ENCODE peak calls at places on chromosome 18, in six cellular contexts. One of them, this sample, is unnamed. For H3K27me3, the result is how much of the 10 kb centered on the place peaks cover.

GRCh38 chr18:34493566-34494358 is 216.3 kb upstream of the DTNA start:
- DNase-seq in transverse colon: no peak
- DNase-seq in heart right ventricle: peak
- DNase-seq in neural progenitor cell: peak
- DNase-seq in AG04450: no peak
- DNase-seq in cardiac muscle cell: peak
- DNase-seq in this sample: no peak

GRCh38 chr18:49677762-49678398 is 116.0 kb downstream of the LIPG start:
- DNase-seq in heart right ventricle: no peak
- DNase-seq in transverse colon: peak
- DNase-seq in cardiac muscle cell: no peak
- DNase-seq in neural progenitor cell: no peak
- DNase-seq in AG04450: no peak
- DNase-seq in this sample: no peak

GRCh38 chr18:4544131-4544530 is 89.0 kb upstream of the DLGAP1 start:
- DNase-seq in AG04450: no peak
- DNase-seq in heart right ventricle: no peak
- DNase-seq in transverse colon: no peak
- DNase-seq in neural progenitor cell: no peak
- DNase-seq in cardiac muscle cell: no peak
- DNase-seq in this sample: no peak

GRCh38 chr18:63265322-63265721 is 54.2 kb downstream of the BCL2 start:
- DNase-seq in neural progenitor cell: no peak
- DNase-seq in transverse colon: no peak
- DNase-seq in heart right ventricle: no peak
- DNase-seq in cardiac muscle cell: no peak
- DNase-seq in AG04450: no peak
- DNase-seq in this sample: no peak

GRCh38 chr18:41881285-41881684 is 73.7 kb upstream of the PIK3C3 start:
- DNase-seq in heart right ventricle: no peak
- DNase-seq in cardiac muscle cell: no peak
- DNase-seq in neural progenitor cell: no peak
- DNase-seq in transverse colon: no peak
- DNase-seq in AG04450: peak
- DNase-seq in this sample: no peak

GRCh38 chr18:24837065-24837464 is 376.6 kb downstream of the HRH4 start:
- DNase-seq in AG04450: peak
- DNase-seq in neural progenitor cell: no peak
- DNase-seq in heart right ventricle: no peak
- DNase-seq in cardiac muscle cell: peak
- DNase-seq in transverse colon: no peak
- DNase-seq in this sample: peak

GRCh38 chr18:29164020-29164706 is 987.2 kb upstream of the CDH2 start:
- DNase-seq in cardiac muscle cell: peak
- DNase-seq in neural progenitor cell: no peak
- DNase-seq in transverse colon: no peak
- DNase-seq in heart right ventricle: no peak
- DNase-seq in AG04450: peak
- DNase-seq in this sample: peak

GRCh38 chr18:77068321-77068841 is 64.2 kb downstream of the MBP start:
- DNase-seq in heart right ventricle: no peak
- DNase-seq in neural progenitor cell: no peak
- DNase-seq in AG04450: peak
- DNase-seq in cardiac muscle cell: peak
- DNase-seq in transverse colon: no peak
- DNase-seq in this sample: no peak

GRCh38 chr18:76351961-76352581 is 143.0 kb downstream of the ZNF516 start:
- DNase-seq in transverse colon: peak
- DNase-seq in cardiac muscle cell: peak
- DNase-seq in AG04450: peak
- DNase-seq in heart right ventricle: peak
- DNase-seq in neural progenitor cell: no peak
- DNase-seq in this sample: peak

GRCh38 chr18:43525149-43525548 is 247.9 kb upstream of the SYT4 start:
- DNase-seq in neural progenitor cell: no peak
- DNase-seq in heart right ventricle: no peak
- DNase-seq in cardiac muscle cell: no peak
- DNase-seq in AG04450: no peak
- DNase-seq in transverse colon: no peak
- DNase-seq in this sample: no peak

GRCh38 chr18:59639136-59639535 is 58.1 kb downstream of the CCBE1 start:
- DNase-seq in heart right ventricle: no peak
- DNase-seq in AG04450: no peak
- DNase-seq in neural progenitor cell: no peak
- DNase-seq in transverse colon: no peak
- DNase-seq in cardiac muscle cell: no peak
- DNase-seq in this sample: no peak

GRCh38 chr18:5997361-5997760 is 102.0 kb upstream of the TMEM200C start:
- DNase-seq in transverse colon: no peak
- DNase-seq in neural progenitor cell: no peak
- DNase-seq in heart right ventricle: no peak
- DNase-seq in AG04450: no peak
- DNase-seq in cardiac muscle cell: no peak
- DNase-seq in this sample: no peak

GRCh38 chr18:43108882-43109281 is 6.6 kb downstream of the RIT2 start:
- DNase-seq in AG04450: no peak
- DNase-seq in transverse colon: no peak
- DNase-seq in neural progenitor cell: no peak
- DNase-seq in cardiac muscle cell: no peak
- DNase-seq in heart right ventricle: no peak
- DNase-seq in this sample: no peak

GRCh38 chr18:26386002-26386401 is 159.8 kb downstream of the TAF4B start:
- DNase-seq in transverse colon: no peak
- DNase-seq in cardiac muscle cell: peak
- DNase-seq in neural progenitor cell: no peak
- DNase-seq in heart right ventricle: no peak
- DNase-seq in AG04450: no peak
- DNase-seq in this sample: peak

GRCh38 chr18:77103181-77103875 is 29.3 kb downstream of the MBP start:
- DNase-seq in cardiac muscle cell: peak
- DNase-seq in heart right ventricle: no peak
- DNase-seq in AG04450: no peak
- DNase-seq in neural progenitor cell: no peak
- DNase-seq in transverse colon: no peak
- DNase-seq in this sample: no peak

GRCh38 chr18:43794363-43794762 is 517.1 kb upstream of the SYT4 start:
- DNase-seq in heart right ventricle: no peak
- DNase-seq in neural progenitor cell: no peak
- DNase-seq in AG04450: no peak
- DNase-seq in cardiac muscle cell: no peak
- DNase-seq in transverse colon: no peak
- DNase-seq in this sample: no peak

GRCh38 chr18:48719988-48720654 is 181.3 kb downstream of the CTIF start:
- DNase-seq in AG04450: peak
- DNase-seq in transverse colon: no peak
- DNase-seq in neural progenitor cell: no peak
- DNase-seq in cardiac muscle cell: no peak
- DNase-seq in heart right ventricle: no peak
- DNase-seq in this sample: no peak

GRCh38 chr18:62914868-62915267 is 199.5 kb downstream of the PHLPP1 start:
- DNase-seq in neural progenitor cell: no peak
- DNase-seq in cardiac muscle cell: no peak
- DNase-seq in heart right ventricle: no peak
- DNase-seq in AG04450: no peak
- DNase-seq in transverse colon: no peak
- DNase-seq in this sample: no peak

GRCh38 chr18:9103488-9103887 is 989 bp downstream of the NDUFV2 start:
- DNase-seq in heart right ventricle: no peak
- DNase-seq in AG04450: no peak
- DNase-seq in cardiac muscle cell: peak
- DNase-seq in transverse colon: no peak
- DNase-seq in neural progenitor cell: no peak
- DNase-seq in this sample: no peak
- TF ChIP-seq CTCF in heart right ventricle: peak
- TF ChIP-seq CTCF in AG04450: no peak
- TF ChIP-seq CTCF in cardiac muscle cell: peak
- TF ChIP-seq CTCF in transverse colon: no peak
- TF ChIP-seq CTCF in neural progenitor cell: no peak
- TF ChIP-seq CTCF in this sample: no peak

DNA sequence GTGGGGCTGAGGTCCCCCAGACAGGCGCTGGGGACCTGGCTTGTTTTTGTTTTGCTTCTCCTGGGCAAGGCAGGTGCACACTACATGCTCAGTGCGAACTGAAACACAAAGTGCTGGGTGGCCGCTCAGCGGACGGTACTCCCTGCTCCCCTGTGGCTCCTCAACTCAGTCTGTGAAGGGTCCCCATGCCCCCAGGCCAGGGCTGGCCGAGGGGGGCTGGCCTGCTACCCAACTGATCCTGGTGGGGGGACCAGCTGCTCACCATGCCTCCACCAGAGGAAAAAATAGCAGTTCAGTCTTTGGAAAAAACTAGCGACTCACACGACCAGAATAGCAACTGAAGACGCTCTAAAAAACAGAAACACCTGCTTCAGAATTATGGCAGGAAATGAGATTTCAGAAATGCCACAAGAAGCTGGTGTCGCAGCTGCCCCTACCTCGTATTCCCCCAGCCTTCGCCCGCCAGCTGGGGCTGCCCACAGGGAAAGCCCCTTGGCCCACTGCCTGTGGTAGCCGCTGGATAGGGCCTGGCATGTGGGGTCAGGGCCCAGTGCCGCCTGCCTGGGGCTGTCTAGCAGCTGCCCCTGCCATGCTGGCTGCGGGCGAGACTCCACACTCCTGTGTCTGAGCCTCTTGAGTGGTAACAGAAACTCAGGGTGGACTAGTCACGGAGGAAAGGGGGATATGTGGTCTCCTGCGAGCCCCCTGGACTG is 43.7 kb downstream of the MEX3C start:
- DNase-seq in cardiac muscle cell: no peak
- DNase-seq in AG04450: no peak
- DNase-seq in transverse colon: peak
- DNase-seq in neural progenitor cell: no peak
- DNase-seq in heart right ventricle: no peak
- DNase-seq in this sample: no peak
- H3K4me3 ChIP-seq in cardiac muscle cell: no peak
- H3K4me3 ChIP-seq in AG04450: no peak
- H3K4me3 ChIP-seq in transverse colon: no peak
- H3K4me3 ChIP-seq in neural progenitor cell: no peak
- H3K4me3 ChIP-seq in heart right ventricle: no peak
- H3K4me3 ChIP-seq in this sample: no peak

DNA sequence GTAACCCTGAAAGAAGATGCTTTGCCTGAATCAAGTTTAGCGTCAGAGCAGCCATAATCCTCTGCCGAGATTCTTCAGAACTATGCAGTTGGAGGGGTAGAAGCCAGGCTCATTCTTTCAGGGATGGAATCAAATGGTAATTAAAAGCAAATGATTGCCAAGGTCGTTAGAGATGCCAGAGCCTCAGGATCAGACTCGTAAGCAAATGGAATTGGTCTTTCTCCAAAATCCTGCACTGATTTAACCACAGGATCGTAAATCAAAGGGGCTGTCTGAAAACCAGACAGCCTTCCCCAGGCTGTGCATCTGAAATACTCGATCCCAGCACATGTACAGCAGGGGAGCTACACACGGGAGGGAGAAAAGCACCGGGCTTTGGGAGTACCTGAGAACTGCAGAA is 22.0 kb downstream of the APCDD1 start:
- DNase-seq in cardiac muscle cell: no peak
- DNase-seq in AG04450: no peak
- DNase-seq in heart right ventricle: no peak
- DNase-seq in transverse colon: no peak
- DNase-seq in neural progenitor cell: no peak
- DNase-seq in this sample: peak
- H3K27me3 ChIP-seq in cardiac muscle cell: under half
- H3K27me3 ChIP-seq in AG04450: under half
- H3K27me3 ChIP-seq in heart right ventricle: under half
- H3K27me3 ChIP-seq in transverse colon: under half
- H3K27me3 ChIP-seq in neural progenitor cell: under half
- H3K27me3 ChIP-seq in this sample: under half

GRCh38 chr18:47050468-47050867 is 15.0 kb upstream of the ELOA2 start:
- DNase-seq in AG04450: peak
- DNase-seq in neural progenitor cell: peak
- DNase-seq in cardiac muscle cell: peak
- DNase-seq in transverse colon: no peak
- DNase-seq in heart right ventricle: no peak
- DNase-seq in this sample: no peak
- TF ChIP-seq CTCF in AG04450: peak
- TF ChIP-seq CTCF in neural progenitor cell: peak
- TF ChIP-seq CTCF in cardiac muscle cell: peak
- TF ChIP-seq CTCF in transverse colon: peak
- TF ChIP-seq CTCF in heart right ventricle: peak
- TF ChIP-seq CTCF in this sample: peak

DNA sequence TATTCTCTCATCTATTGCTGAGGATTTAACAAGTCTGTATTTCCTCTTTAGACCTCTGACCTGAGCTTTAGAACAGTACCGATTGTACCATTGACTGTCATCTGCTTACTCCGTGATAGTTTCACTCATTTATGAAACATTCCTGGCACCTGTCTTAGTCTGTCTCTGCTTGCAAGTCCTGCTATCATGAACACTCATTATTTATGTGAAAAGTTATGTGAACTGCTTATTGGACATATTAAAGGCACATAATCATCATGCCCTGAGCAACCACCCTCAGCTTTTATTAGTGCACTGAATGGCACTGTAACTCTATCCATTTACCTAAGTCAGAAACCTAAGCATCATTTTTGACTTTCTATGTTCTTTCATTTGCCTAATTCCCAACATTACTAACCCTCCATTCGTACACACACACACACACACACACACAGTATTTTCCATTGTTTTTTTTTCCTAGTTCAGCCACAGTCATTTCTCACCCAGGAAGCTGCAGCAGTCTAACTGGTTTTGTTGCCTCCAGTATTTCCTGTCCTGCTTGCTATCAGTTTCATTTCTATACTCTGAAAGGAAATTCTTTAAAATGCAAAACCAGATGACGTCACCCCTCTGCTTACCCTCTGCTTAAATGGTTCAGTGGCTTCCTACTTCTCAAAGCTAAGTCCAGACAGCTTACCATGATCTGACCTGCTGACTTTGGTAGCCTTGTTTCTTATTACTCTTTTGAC is 146.1 kb downstream of the HAUS1 start:
- DNase-seq in heart right ventricle: no peak
- DNase-seq in AG04450: peak
- DNase-seq in cardiac muscle cell: peak
- DNase-seq in neural progenitor cell: no peak
- DNase-seq in transverse colon: peak
- DNase-seq in this sample: no peak
- H3K4me3 ChIP-seq in heart right ventricle: no peak
- H3K4me3 ChIP-seq in AG04450: peak
- H3K4me3 ChIP-seq in cardiac muscle cell: no peak
- H3K4me3 ChIP-seq in neural progenitor cell: no peak
- H3K4me3 ChIP-seq in transverse colon: no peak
- H3K4me3 ChIP-seq in this sample: no peak